ENCODE peak calls at places on chromosomes 5 and 9, in six cellular contexts. One of them, this sample, is unnamed.

GRCh38 chr5:140240987-140241706 is 61.8 kb downstream of the PFDN1 start:
- ATAC-seq in activated CD8-positive, alpha-beta memory T cell treated with anti-CD3 and anti-CD28 coated beads, Interleukin-2, amount 10 ng/mL, durations not matched to agents 7 days and 5 days: no peak
- ATAC-seq in activated naive CD8-positive, alpha-beta T cell treated with anti-CD3 and anti-CD28 coated beads, Interleukin-2, amount 10 ng/mL, durations not matched to agents 7 days and 5 days: no peak
- ATAC-seq in heart left ventricle: peak; percentile 89
- ATAC-seq in left ventricle myocardium superior: peak; percentile 84
- ATAC-seq in body of pancreas: peak; percentile 72
- ATAC-seq in this sample: no peak

GRCh38 chr5:39650234-39650816 is 225.5 kb upstream of the DAB2 start:
- ATAC-seq in left ventricle myocardium superior: no peak
- ATAC-seq in heart left ventricle: no peak
- ATAC-seq in activated naive CD8-positive, alpha-beta T cell treated with anti-CD3 and anti-CD28 coated beads, Interleukin-2, amount 10 ng/mL, durations not matched to agents 7 days and 5 days: no peak
- ATAC-seq in activated CD8-positive, alpha-beta memory T cell treated with anti-CD3 and anti-CD28 coated beads, Interleukin-2, amount 10 ng/mL, durations not matched to agents 7 days and 5 days: no peak
- ATAC-seq in body of pancreas: no peak
- ATAC-seq in this sample: peak; percentile 29

GRCh38 chr9:3525088-3525835 is 539 bp downstream of the RFX3 start:
- ATAC-seq in body of pancreas: no peak
- ATAC-seq in activated naive CD8-positive, alpha-beta T cell treated with anti-CD3 and anti-CD28 coated beads, Interleukin-2, amount 10 ng/mL, durations not matched to agents 7 days and 5 days: peak; percentile 0
- ATAC-seq in activated CD8-positive, alpha-beta memory T cell treated with anti-CD3 and anti-CD28 coated beads, Interleukin-2, amount 10 ng/mL, durations not matched to agents 7 days and 5 days: peak; percentile 0
- ATAC-seq in left ventricle myocardium superior: peak; percentile 24
- ATAC-seq in heart left ventricle: no peak
- ATAC-seq in this sample: peak; percentile 2

GRCh38 chr9:33297455-33297854 is 7.1 kb downstream of the NFX1 start:
- ATAC-seq in activated naive CD8-positive, alpha-beta T cell treated with anti-CD3 and anti-CD28 coated beads, Interleukin-2, amount 10 ng/mL, durations not matched to agents 7 days and 5 days: peak; percentile 44
- ATAC-seq in heart left ventricle: peak; percentile 66
- ATAC-seq in body of pancreas: no peak
- ATAC-seq in left ventricle myocardium superior: peak; percentile 56
- ATAC-seq in activated CD8-positive, alpha-beta memory T cell treated with anti-CD3 and anti-CD28 coated beads, Interleukin-2, amount 10 ng/mL, durations not matched to agents 7 days and 5 days: no peak
- ATAC-seq in this sample: peak; percentile 65

GRCh38 chr9:994005-994404 is 17.6 kb downstream of the DMRT3 start:
- ATAC-seq in left ventricle myocardium superior: no peak
- ATAC-seq in heart left ventricle: no peak
- ATAC-seq in body of pancreas: no peak
- ATAC-seq in activated naive CD8-positive, alpha-beta T cell treated with anti-CD3 and anti-CD28 coated beads, Interleukin-2, amount 10 ng/mL, durations not matched to agents 7 days and 5 days: peak; percentile 50
- ATAC-seq in activated CD8-positive, alpha-beta memory T cell treated with anti-CD3 and anti-CD28 coated beads, Interleukin-2, amount 10 ng/mL, durations not matched to agents 7 days and 5 days: no peak
- ATAC-seq in this sample: no peak

GRCh38 chr9:76336027-76336426 is 58.2 kb downstream of the RFK start:
- ATAC-seq in activated naive CD8-positive, alpha-beta T cell treated with anti-CD3 and anti-CD28 coated beads, Interleukin-2, amount 10 ng/mL, durations not matched to agents 7 days and 5 days: no peak
- ATAC-seq in heart left ventricle: no peak
- ATAC-seq in activated CD8-positive, alpha-beta memory T cell treated with anti-CD3 and anti-CD28 coated beads, Interleukin-2, amount 10 ng/mL, durations not matched to agents 7 days and 5 days: no peak
- ATAC-seq in left ventricle myocardium superior: no peak
- ATAC-seq in body of pancreas: no peak
- ATAC-seq in this sample: no peak

GRCh38 chr9:68446836-68447235 is 90.4 kb downstream of the PGM5 start:
- ATAC-seq in left ventricle myocardium superior: peak; percentile 54
- ATAC-seq in activated CD8-positive, alpha-beta memory T cell treated with anti-CD3 and anti-CD28 coated beads, Interleukin-2, amount 10 ng/mL, durations not matched to agents 7 days and 5 days: no peak
- ATAC-seq in heart left ventricle: peak; percentile 61
- ATAC-seq in activated naive CD8-positive, alpha-beta T cell treated with anti-CD3 and anti-CD28 coated beads, Interleukin-2, amount 10 ng/mL, durations not matched to agents 7 days and 5 days: no peak
- ATAC-seq in body of pancreas: no peak
- ATAC-seq in this sample: no peak

GRCh38 chr5:36689225-36689624 is 82.8 kb downstream of the SLC1A3 start:
- ATAC-seq in body of pancreas: no peak
- ATAC-seq in activated CD8-positive, alpha-beta memory T cell treated with anti-CD3 and anti-CD28 coated beads, Interleukin-2, amount 10 ng/mL, durations not matched to agents 7 days and 5 days: no peak
- ATAC-seq in left ventricle myocardium superior: no peak
- ATAC-seq in activated naive CD8-positive, alpha-beta T cell treated with anti-CD3 and anti-CD28 coated beads, Interleukin-2, amount 10 ng/mL, durations not matched to agents 7 days and 5 days: no peak
- ATAC-seq in heart left ventricle: no peak
- ATAC-seq in this sample: no peak

GRCh38 chr5:178818094-178818493 is 41.7 kb upstream of the ZNF354B start:
- ATAC-seq in left ventricle myocardium superior: no peak
- ATAC-seq in body of pancreas: no peak
- ATAC-seq in heart left ventricle: no peak
- ATAC-seq in activated CD8-positive, alpha-beta memory T cell treated with anti-CD3 and anti-CD28 coated beads, Interleukin-2, amount 10 ng/mL, durations not matched to agents 7 days and 5 days: no peak
- ATAC-seq in activated naive CD8-positive, alpha-beta T cell treated with anti-CD3 and anti-CD28 coated beads, Interleukin-2, amount 10 ng/mL, durations not matched to agents 7 days and 5 days: no peak
- ATAC-seq in this sample: no peak

GRCh38 chr5:61496406-61497307 is 164.6 kb downstream of the ZSWIM6 start:
- ATAC-seq in activated CD8-positive, alpha-beta memory T cell treated with anti-CD3 and anti-CD28 coated beads, Interleukin-2, amount 10 ng/mL, durations not matched to agents 7 days and 5 days: no peak
- ATAC-seq in body of pancreas: peak; percentile 12
- ATAC-seq in activated naive CD8-positive, alpha-beta T cell treated with anti-CD3 and anti-CD28 coated beads, Interleukin-2, amount 10 ng/mL, durations not matched to agents 7 days and 5 days: no peak
- ATAC-seq in left ventricle myocardium superior: peak; percentile 54
- ATAC-seq in heart left ventricle: no peak
- ATAC-seq in this sample: no peak

GRCh38 chr5:135976216-135976615 is 21.4 kb upstream of the LECT2 start:
- ATAC-seq in activated naive CD8-positive, alpha-beta T cell treated with anti-CD3 and anti-CD28 coated beads, Interleukin-2, amount 10 ng/mL, durations not matched to agents 7 days and 5 days: no peak
- ATAC-seq in heart left ventricle: no peak
- ATAC-seq in body of pancreas: no peak
- ATAC-seq in left ventricle myocardium superior: no peak
- ATAC-seq in activated CD8-positive, alpha-beta memory T cell treated with anti-CD3 and anti-CD28 coated beads, Interleukin-2, amount 10 ng/mL, durations not matched to agents 7 days and 5 days: no peak
- ATAC-seq in this sample: no peak

GRCh38 chr5:180343110-180343845 is 9.9 kb downstream of the GFPT2 start:
- ATAC-seq in heart left ventricle: no peak
- ATAC-seq in activated CD8-positive, alpha-beta memory T cell treated with anti-CD3 and anti-CD28 coated beads, Interleukin-2, amount 10 ng/mL, durations not matched to agents 7 days and 5 days: no peak
- ATAC-seq in left ventricle myocardium superior: no peak
- ATAC-seq in body of pancreas: no peak
- ATAC-seq in activated naive CD8-positive, alpha-beta T cell treated with anti-CD3 and anti-CD28 coated beads, Interleukin-2, amount 10 ng/mL, durations not matched to agents 7 days and 5 days: no peak
- ATAC-seq in this sample: no peak

GRCh38 chr5:80250801-80251200 is 5.0 kb downstream of the SERINC5 start:
- ATAC-seq in activated naive CD8-positive, alpha-beta T cell treated with anti-CD3 and anti-CD28 coated beads, Interleukin-2, amount 10 ng/mL, durations not matched to agents 7 days and 5 days: no peak
- ATAC-seq in body of pancreas: no peak
- ATAC-seq in heart left ventricle: no peak
- ATAC-seq in left ventricle myocardium superior: no peak
- ATAC-seq in activated CD8-positive, alpha-beta memory T cell treated with anti-CD3 and anti-CD28 coated beads, Interleukin-2, amount 10 ng/mL, durations not matched to agents 7 days and 5 days: no peak
- ATAC-seq in this sample: no peak

This sample was measured in activated T-helper 17 cell treated with anti-CD3 and anti-CD28 coated beads, Interleukin-2, amount 50 U/mL, for 72 hours.